ENCODE peak calls at places on chromosomes 2 and 18, in five cellular contexts. C, N, I, S and J are unnamed samples.

GRCh38 chr2:162473296-162473695 is 129.4 kb downstream of the GCA start:
- DNase-seq in S (no peak), C (no peak), I (no peak), N (no peak), J (no peak)

GRCh38 chr2:26043862-26044736 is 10.2 kb downstream of the RAB10 start:
- DNase-seq in S (peak; percentile 48), N (peak; percentile 71), I (peak; percentile 39), C (no peak), J (no peak)

GRCh38 chr18:55781481-55781957 is 193.5 kb upstream of the TCF4 start:
- DNase-seq in S (peak; percentile 93), C (peak; percentile 70), I (peak; percentile 91), N (peak; percentile 16), J (peak; percentile 72)

GRCh38 chr2:240235811-240236210 is 95.4 kb upstream of the OTOS start:
- DNase-seq in I (no peak), S (no peak), N (no peak), C (no peak), J (no peak)

GRCh38 chr2:27753744-27754588 is 17.6 kb upstream of the MRPL33 start:
- DNase-seq in C (peak; percentile 93), N (peak; percentile 86), I (peak; percentile 85), S (peak; percentile 87), J (peak; percentile 74)

GRCh38 chr2:177667626-177668025 is 275.1 kb downstream of the AGPS start:
- DNase-seq in I (peak; percentile 18), C (no peak), S (peak; percentile 5), N (peak; percentile 19), J (no peak)

GRCh38 chr2:224518806-224519580 is 66.2 kb downstream of the CUL3 start:
- DNase-seq in C (no peak), N (no peak), S (peak; percentile 75), I (peak; percentile 69), J (peak; percentile 79)

GRCh38 chr2:189297446-189297845 is 117.9 kb upstream of the COL5A2 start:
- DNase-seq in I (peak; percentile 79), C (no peak), S (peak; percentile 78), N (no peak), J (peak; percentile 18)

GRCh38 chr18:49745051-49746014 is 68.0 kb downstream of the ACAA2 start:
- DNase-seq in N (no peak), S (peak; percentile 37), C (no peak), I (no peak), J (no peak)

GRCh38 chr18:5582849-5583667 is 39.3 kb upstream of the EPB41L3 start:
- DNase-seq in C (no peak), S (peak; percentile 56), I (peak; percentile 54), N (no peak), J (no peak)

GRCh38 chr2:20994130-20994529 is 49.7 kb downstream of the APOB start:
- DNase-seq in N (no peak), I (no peak), S (no peak), C (no peak), J (no peak)

GRCh38 chr2:23635666-23636340 is 250.8 kb downstream of the KLHL29 start:
- DNase-seq in C (no peak), S (no peak), I (no peak), N (no peak), J (no peak)

GRCh38 chr2:54419855-54420550 is 36.1 kb upstream of the SPTBN1 start:
- DNase-seq in C (no peak), N (no peak), I (peak; percentile 30), S (peak; percentile 27), J (no peak)

GRCh38 chr2:219122197-219122965 is 38.2 kb downstream of the NHEJ1 start:
- DNase-seq in C (no peak), S (no peak), I (no peak), N (no peak), J (no peak)

GRCh38 chr18:74083071-74083954 is 64.3 kb downstream of the FBXO15 start:
- DNase-seq in S (no peak), I (no peak), C (no peak), N (no peak), J (no peak)

GRCh38 chr18:1797265-1797664 is 774.0 kb downstream of the METTL4 start:
- DNase-seq in C (no peak), N (no peak), I (no peak), S (no peak), J (no peak)

GRCh38 chr2:175251425-175252041 is 70.0 kb upstream of the ATP5MC3 start:
- DNase-seq in N (peak; percentile 8), C (no peak), I (peak; percentile 61), S (peak; percentile 60), J (peak; percentile 29)

GRCh38 chr18:7657937-7658336 is 90.8 kb downstream of the PTPRM start:
- DNase-seq in I (no peak), C (no peak), N (no peak), S (peak; percentile 16), J (no peak)

GRCh38 chr2:42101641-42102605 is 54.1 kb downstream of the PKDCC start:
- DNase-seq in S (peak; percentile 82), N (peak; percentile 56), C (peak; percentile 54), I (peak; percentile 77), J (peak; percentile 69)

GRCh38 chr2:17326717-17327116 is 191.5 kb downstream of the RAD51AP2 start:
- DNase-seq in N (no peak), I (no peak), C (no peak), S (no peak), J (no peak)

GRCh38 chr18:11511434-11512095 is 97.8 kb upstream of the SLC35G4 start:
- DNase-seq in I (no peak), N (no peak), C (no peak), S (no peak), J (no peak)

GRCh38 chr2:100004348-100004884 is 138.0 kb downstream of the AFF3 start:
- DNase-seq in I (no peak), S (no peak), N (no peak), C (no peak), J (no peak)

GRCh38 chr2:6578417-6578816 is 287.3 kb downstream of the CMPK2 start:
- DNase-seq in I (no peak), S (no peak), C (no peak), N (no peak), J (no peak)

GRCh38 chr18:24488824-24489493 is 28.5 kb downstream of the HRH4 start:
- DNase-seq in I (peak; percentile 61), N (no peak), C (no peak), S (peak; percentile 62), J (peak; percentile 27)
- TF ChIP-seq CTCF in I (peak; percentile 71), N (peak; percentile 79), C (peak; percentile 77), S (peak; percentile 73), J (peak; percentile 88)

GRCh38 chr18:3645384-3646156 is 195.6 kb downstream of the TGIF1 start:
- DNase-seq in I (no peak), N (no peak), S (no peak), C (no peak), J (no peak)
- TF ChIP-seq CTCF in I (no peak), N (no peak), S (no peak), C (no peak), J (no peak)

GRCh38 chr2:150608341-150608740 is 120.9 kb upstream of the RND3 start:
- DNase-seq in S (no peak), C (no peak), I (no peak), N (no peak), J (no peak)

GRCh38 chr2:150607471-150607870 is 120.0 kb upstream of the RND3 start:
- DNase-seq in I (peak; percentile 68), N (no peak), C (no peak), S (peak; percentile 50), J (no peak)

GRCh38 chr2:150609831-150610582 is 122.5 kb upstream of the RND3 start:
- DNase-seq in S (no peak), I (no peak), N (no peak), C (no peak), J (peak; percentile 91)

GRCh38 chr2:150612957-150613710 is 125.7 kb upstream of the RND3 start:
- DNase-seq in S (no peak), I (no peak), C (no peak), N (no peak), J (no peak)

DNA sequence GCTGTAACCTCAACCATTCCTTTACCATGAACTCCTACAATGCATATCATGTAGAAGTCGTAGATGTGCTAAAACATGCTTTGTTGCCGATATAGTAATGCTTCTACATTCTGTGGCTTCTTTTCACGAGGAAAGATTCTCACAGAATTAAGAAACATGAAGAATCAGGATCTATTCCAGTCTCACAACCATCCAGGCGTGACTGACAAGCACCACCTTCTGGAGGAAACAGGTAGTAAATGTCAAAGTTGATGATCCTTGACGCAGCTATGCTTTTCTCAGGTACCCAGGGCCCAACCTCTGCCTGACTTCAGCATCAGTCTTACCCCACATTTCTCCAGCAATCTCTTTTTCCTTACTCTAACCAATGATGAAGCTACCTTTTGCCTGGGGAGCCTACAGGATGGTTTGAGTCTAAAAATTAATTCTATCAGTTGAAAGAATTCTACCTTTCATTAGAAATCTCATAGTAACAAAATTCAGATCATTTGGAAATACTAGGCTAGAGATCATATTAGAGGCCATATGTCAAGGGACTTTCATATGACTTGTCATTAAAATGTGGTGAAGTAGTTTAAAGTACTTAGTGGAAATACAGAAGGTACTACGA is 123.3 kb upstream of the RND3 start:
- DNase-seq in N (no peak), S (peak; percentile 77), C (peak; percentile 42), I (peak; percentile 68), J (peak; percentile 72)
- TF ChIP-seq CTCF in N (peak; percentile 51), S (peak; percentile 70), C (peak; percentile 39), I (peak; percentile 64), J (peak; percentile 88)

GRCh38 chr2:163953390-163953907 is 217.6 kb upstream of the FIGN start:
- DNase-seq in C (no peak), S (no peak), I (no peak), N (no peak), J (no peak)
- TF ChIP-seq CTCF in C (no peak), S (no peak), I (no peak), N (no peak), J (no peak)

GRCh38 chr18:78984941-78985784 is 5.5 kb downstream of the SALL3 start:
- DNase-seq in S (peak; percentile 25), I (peak; percentile 29), C (peak; percentile 65), N (peak; percentile 36), J (no peak)
- TF ChIP-seq CTCF in S (no peak), I (no peak), C (no peak), N (peak; percentile 42), J (peak; percentile 20)

DNA sequence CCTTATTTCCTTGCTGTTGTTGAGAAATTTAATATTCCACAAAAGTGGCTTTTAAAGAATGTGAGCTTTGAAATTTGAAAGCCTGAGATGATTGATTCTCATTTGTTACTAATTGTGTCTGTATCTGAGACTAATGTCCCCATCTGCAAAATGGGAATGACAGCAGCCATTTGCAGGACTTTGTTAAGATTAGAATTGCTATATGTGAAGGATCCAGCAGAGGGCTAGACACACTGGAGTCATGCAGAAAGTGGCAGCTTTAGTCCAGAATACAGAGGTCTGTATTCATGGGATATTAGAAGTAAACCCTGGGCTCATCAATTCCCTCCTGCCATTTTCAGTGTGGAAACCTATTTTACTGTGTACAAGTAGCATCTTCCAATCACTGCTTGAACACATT is 296.5 kb upstream of the GYPC start:
- DNase-seq in I (peak; percentile 48), C (no peak), N (no peak), S (peak; percentile 17), J (no peak)
- TF ChIP-seq CTCF in I (peak; percentile 54), C (no peak), N (peak; percentile 28), S (no peak), J (peak; percentile 15)